ENCODE peak calls at places on chromosomes 5 and 9, in eight cellular contexts. N is AG09309, I is testis, J is RWPE1, Q is osteocyte, L is progenitor cell of endocrine pancreas, E is cardiac fibroblast, O is mesothelial cell of epicardium. S is an unnamed sample.

GRCh38 chr5:33008751-33009418 is 297.8 kb downstream of the NPR3 start:
- DNase-seq in N (no peak), J (peak), L (no peak), E (no peak), I (no peak), O (no peak), Q (no peak), S (no peak)

GRCh38 chr9:129175825-129176633 is 2.0 kb downstream of the IER5L start:
- DNase-seq in L (peak), I (peak), E (peak), J (peak), O (peak), N (peak), Q (peak), S (peak)

GRCh38 chr5:101977729-101978345 is 318.2 kb downstream of the SLCO4C1 start:
- DNase-seq in J (peak), L (no peak), E (peak), N (no peak), O (no peak), Q (no peak), I (no peak), S (no peak)

GRCh38 chr9:96782241-96782640 is 4.4 kb upstream of the ZNF510 start:
- DNase-seq in I (no peak), L (no peak), J (no peak), E (no peak), O (no peak), N (no peak), Q (no peak), S (no peak)

GRCh38 chr5:44048268-44048984 is 340.8 kb downstream of the FGF10 start:
- DNase-seq in N (no peak), Q (no peak), L (no peak), J (no peak), E (no peak), I (no peak), O (no peak), S (no peak)

GRCh38 chr9:21546949-21547348 is 64.8 kb upstream of the IFNE start:
- DNase-seq in J (no peak), I (no peak), Q (no peak), O (no peak), E (no peak), N (no peak), L (no peak), S (no peak)

GRCh38 chr5:41270423-41271251 is 57.3 kb upstream of the C6 start:
- DNase-seq in N (peak), O (no peak), I (peak), J (peak), L (peak), Q (no peak), E (peak), S (no peak)

GRCh38 chr5:150042459-150042858 is 41.9 kb downstream of the HMGXB3 start:
- DNase-seq in N (no peak), I (no peak), L (no peak), J (no peak), O (no peak), Q (no peak), E (no peak), S (no peak)

GRCh38 chr5:434443-435146 is 8.4 kb upstream of the EXOC3 start:
- DNase-seq in Q (no peak), L (peak), O (no peak), J (no peak), I (peak), E (no peak), N (no peak), S (no peak)

GRCh38 chr9:113589407-113589806 is 125.9 kb downstream of the RGS3 start:
- DNase-seq in L (no peak), Q (no peak), J (no peak), E (no peak), N (no peak), I (no peak), O (no peak), S (no peak)

GRCh38 chr9:129225815-129226214 is 47.8 kb upstream of the IER5L start:
- DNase-seq in O (peak), J (peak), I (peak), E (peak), Q (peak), N (peak), L (no peak), S (no peak)

GRCh38 chr5:100827481-100827889 is 75.6 kb downstream of the ST8SIA4 start:
- DNase-seq in O (no peak), Q (no peak), E (peak), I (no peak), N (no peak), L (no peak), J (peak), S (no peak)

GRCh38 chr5:127072861-127073846 is at the start of gene C5orf63:
- DNase-seq in O (no peak), Q (no peak), J (peak), N (no peak), I (peak), L (peak), E (peak), S (peak)

GRCh38 chr9:36120705-36121104 is 15.8 kb upstream of the GLIPR2 start:
- DNase-seq in I (peak), E (no peak), J (no peak), O (no peak), L (no peak), N (no peak), Q (no peak), S (no peak)

GRCh38 chr5:36944607-36945225 is 68.1 kb downstream of the NIPBL start:
- DNase-seq in N (peak), Q (no peak), E (peak), I (no peak), O (no peak), J (peak), L (no peak), S (no peak)

GRCh38 chr9:95379630-95380029 is 62.1 kb upstream of the FANCC start:
- DNase-seq in I (no peak), O (no peak), E (no peak), J (no peak), L (no peak), Q (no peak), N (no peak), S (no peak)
- TF ChIP-seq CTCF in I (no peak), O (no peak), E (no peak), J (no peak), L (no peak), Q (no peak), N (no peak), S (no peak)

GRCh38 chr5:140794594-140795258 is at the start of gene PCDHA2:
- DNase-seq in J (no peak), L (no peak), E (no peak), I (no peak), Q (no peak), O (no peak), N (no peak), S (no peak)
- TF ChIP-seq CTCF in J (no peak), L (peak), E (no peak), I (no peak), Q (peak), O (no peak), N (peak), S (no peak)

DNA sequence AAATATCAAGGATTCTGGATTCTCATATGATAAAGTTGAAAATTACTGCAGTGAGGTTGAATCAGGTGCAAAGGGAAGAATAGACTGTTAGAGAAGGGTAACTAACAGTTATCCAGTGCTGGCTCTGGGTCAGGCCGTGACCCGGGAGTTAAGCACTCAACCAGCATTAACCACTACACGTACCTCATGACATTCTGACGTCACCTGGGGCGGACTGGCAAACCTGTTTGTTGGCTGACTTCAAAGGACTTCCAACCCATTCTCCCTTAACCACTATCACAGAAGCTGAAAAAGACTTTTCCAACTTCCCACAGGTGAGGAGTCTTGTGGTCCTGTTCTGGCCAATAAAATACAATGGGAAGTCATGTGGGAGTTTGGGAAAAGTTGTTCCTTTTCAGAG is 268.9 kb downstream of the ENC1 start:
- DNase-seq in J (no peak), O (no peak), E (no peak), N (no peak), Q (peak), L (no peak), I (no peak), S (no peak)
- TF ChIP-seq CTCF in J (no peak), O (no peak), E (no peak), N (no peak), Q (no peak), L (no peak), I (no peak), S (no peak)

GRCh38 chr5:129903466-129904101 is 681 bp upstream of the CHSY3 start:
- DNase-seq in O (no peak), J (no peak), E (no peak), N (no peak), L (no peak), Q (no peak), I (no peak), S (no peak)

GRCh38 chr5:129904667-129905466 is 602 bp downstream of the CHSY3 start:
- DNase-seq in I (peak), O (peak), L (peak), Q (no peak), J (peak), N (no peak), E (peak), S (no peak)

GRCh38 chr5:129902806-129903205 is 1.5 kb upstream of the CHSY3 start:
- DNase-seq in E (no peak), N (no peak), J (no peak), L (no peak), Q (no peak), O (no peak), I (no peak), S (no peak)

GRCh38 chr5:129904102-129904666 is at the start of gene CHSY3:
- DNase-seq in Q (peak), E (peak), L (peak), I (peak), O (peak), N (no peak), J (peak), S (no peak)

GRCh38 chr5:129899454-129899853 is 4.8 kb upstream of the CHSY3 start:
- DNase-seq in I (no peak), L (no peak), N (no peak), O (no peak), E (peak), J (no peak), Q (no peak), S (no peak)
- TF ChIP-seq CTCF in I (no peak), L (peak), N (peak), O (peak), E (peak), J (peak), Q (peak), S (no peak)

GRCh38 chr5:14401639-14402038 is 180.0 kb upstream of the OTULINL start:
- DNase-seq in O (no peak), E (no peak), L (no peak), N (no peak), J (no peak), I (no peak), Q (no peak), S (no peak)

GRCh38 chr5:14397717-14398116 is 183.9 kb upstream of the OTULINL start:
- DNase-seq in Q (no peak), E (peak), O (no peak), L (no peak), N (peak), J (no peak), I (no peak), S (no peak)

GRCh38 chr5:14400085-14400484 is 181.5 kb upstream of the OTULINL start:
- DNase-seq in J (no peak), Q (no peak), O (no peak), I (no peak), N (peak), E (peak), L (no peak), S (no peak)

GRCh38 chr5:14400611-14401010 is 181.0 kb upstream of the OTULINL start:
- DNase-seq in E (peak), Q (no peak), O (no peak), L (no peak), I (no peak), N (no peak), J (no peak), S (no peak)

GRCh38 chr5:14399054-14399657 is 182.4 kb upstream of the OTULINL start:
- DNase-seq in O (no peak), L (no peak), J (peak), E (peak), N (peak), Q (no peak), I (peak), S (no peak)
- TF ChIP-seq CTCF in O (peak), L (peak), J (peak), E (peak), N (peak), Q (peak), I (peak), S (peak)

DNA sequence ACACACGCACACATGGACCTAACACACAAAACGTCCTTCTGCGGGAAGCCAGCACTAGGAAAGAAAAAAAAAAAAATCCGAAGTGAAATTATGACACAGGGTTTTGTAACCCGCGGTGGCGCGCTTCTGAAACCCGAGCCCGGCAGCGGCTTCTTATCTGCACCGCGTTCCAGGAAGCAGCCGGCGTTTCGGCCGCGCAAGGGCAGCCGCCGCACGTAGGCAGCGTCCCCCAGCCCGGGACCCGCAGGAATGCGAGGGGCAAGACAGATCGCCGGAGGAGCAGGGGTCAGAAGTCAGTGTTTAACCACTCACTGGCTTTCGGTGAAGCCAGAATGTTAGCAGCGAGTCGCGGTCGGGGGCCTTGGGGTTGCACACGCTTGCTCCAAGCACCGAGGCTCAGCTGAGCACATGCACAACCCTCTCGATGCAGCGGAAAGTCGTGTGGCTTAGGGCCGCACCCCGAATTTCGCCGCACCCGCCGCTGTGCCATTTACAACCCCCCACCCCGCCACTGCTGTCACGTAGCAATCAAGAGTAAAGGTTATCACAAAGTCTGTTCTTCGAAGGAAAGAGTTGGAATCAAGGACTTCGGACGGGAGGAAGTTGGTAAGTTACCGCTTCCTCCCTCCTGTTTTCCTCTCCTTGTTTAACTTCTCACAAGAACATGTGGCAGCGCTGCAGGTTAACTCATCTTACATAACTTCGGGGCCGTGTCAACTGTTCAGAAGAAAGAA is 167.9 kb downstream of the AUH start:
- DNase-seq in L (peak), O (peak), J (peak), E (peak), Q (peak), I (peak), N (peak), S (peak)
- TF ChIP-seq CTCF in L (no peak), O (no peak), J (no peak), E (no peak), Q (no peak), I (no peak), N (no peak), S (no peak)

GRCh38 chr5:141328231-141328630 is 2.1 kb upstream of the PCDHGA1 start:
- DNase-seq in J (no peak), N (no peak), E (no peak), Q (no peak), O (no peak), L (no peak), I (no peak), S (no peak)

GRCh38 chr5:141330299-141331080 is at the start of gene PCDHGA1:
- DNase-seq in J (peak), L (no peak), Q (no peak), O (no peak), E (peak), I (peak), N (peak), S (no peak)

GRCh38 chr5:141322261-141322660 is 1.7 kb upstream of the TAF7 start:
- DNase-seq in I (no peak), E (no peak), L (no peak), Q (no peak), J (no peak), N (no peak), O (no peak), S (no peak)

GRCh38 chr5:141320225-141321169 is at the start of gene TAF7:
- DNase-seq in J (peak), E (peak), I (peak), L (peak), Q (peak), O (peak), N (peak), S (peak)

GRCh38 chr5:141326088-141326854 is 4.0 kb upstream of the PCDHGA1 start:
- DNase-seq in O (no peak), E (peak), J (peak), I (peak), Q (no peak), N (peak), L (no peak), S (peak)
- TF ChIP-seq CTCF in O (no peak), E (peak), J (peak), I (peak), Q (peak), N (peak), L (peak), S (peak)

DNA sequence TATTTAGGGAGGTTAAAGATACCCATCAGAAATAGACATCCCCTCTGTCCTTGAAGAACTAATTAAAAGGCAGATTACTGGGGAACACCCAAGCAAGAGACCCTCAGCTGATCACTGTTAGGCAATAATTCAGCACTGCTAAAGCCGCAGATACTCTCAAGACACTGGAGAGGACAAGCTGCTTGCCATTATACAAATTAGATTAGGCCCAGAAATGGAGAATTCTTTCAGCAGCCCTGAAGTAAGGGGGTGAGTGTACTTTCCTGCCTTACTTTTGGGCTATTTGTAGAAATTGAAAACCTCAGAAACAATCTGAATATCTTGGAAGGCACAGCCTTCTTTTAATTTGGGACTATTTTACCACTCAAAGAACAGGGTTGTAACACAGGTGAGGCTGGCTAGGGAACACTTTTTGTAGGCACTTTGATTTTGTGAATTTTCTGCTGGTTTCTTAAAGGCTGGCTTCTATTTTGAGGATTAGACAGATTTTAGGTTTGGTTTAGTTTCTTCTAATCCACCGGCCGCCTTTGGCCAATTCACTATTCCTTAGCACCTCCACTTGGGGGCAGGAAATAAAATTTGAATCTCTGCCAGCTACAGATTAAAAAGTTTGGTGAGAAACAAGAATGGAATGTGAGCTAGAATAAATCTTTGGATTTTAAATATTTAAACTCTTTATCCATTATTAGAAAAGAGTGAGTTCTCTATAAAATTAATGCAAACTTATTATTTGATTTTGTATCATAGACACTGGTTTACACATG is 106.0 kb downstream of the SMARCA2 start:
- DNase-seq in L (no peak), E (peak), O (no peak), Q (no peak), N (no peak), J (peak), I (no peak), S (no peak)
- TF ChIP-seq CTCF in L (no peak), E (peak), O (no peak), Q (peak), N (no peak), J (peak), I (no peak), S (no peak)

S was measured in natural killer cell.